ENCODE peak calls at places on chromosomes 6 and 20, in six cellular contexts. D is left ventricle myocardium inferior, Y is Caco-2, Q is cardiac fibroblast, G is AG04450, J is PC-9. R is an unnamed sample.

GRCh38 chr6:118397653-118398052 is 150.4 kb upstream of the PLN start:
- DNase-seq in D (no peak), Y (no peak), Q (no peak), G (no peak), J (no peak), R (no peak)

GRCh38 chr20:31806564-31807355 is 12.4 kb upstream of the MYLK2 start:
- DNase-seq in D (no peak), Y (no peak), Q (no peak), G (no peak), J (no peak), R (no peak)

GRCh38 chr6:43979525-43979924 is 147.7 kb downstream of the MRPL14 start:
- DNase-seq in D (no peak), Y (no peak), Q (no peak), G (no peak), J (no peak), R (no peak)

GRCh38 chr6:88637761-88638160 is 325.7 kb downstream of the RNGTT start:
- DNase-seq in D (no peak), Y (no peak), Q (no peak), G (no peak), J (no peak), R (no peak)

GRCh38 chr20:58708246-58708931 is 15.8 kb downstream of the NPEPL1 start:
- DNase-seq in D (peak), Y (no peak), Q (no peak), G (no peak), J (no peak), R (no peak)

GRCh38 chr6:11586574-11586973 is 49.0 kb downstream of the TMEM170B start:
- DNase-seq in D (no peak), Y (peak), Q (peak), G (peak), J (peak), R (no peak)

GRCh38 chr20:37539956-37540455 is 12.3 kb upstream of the BLCAP start:
- DNase-seq in D (no peak), Y (peak), Q (no peak), G (no peak), J (no peak), R (no peak)

GRCh38 chr6:30599625-30600324 is 17.3 kb downstream of the PPP1R10 start:
- DNase-seq in D (no peak), Y (no peak), Q (no peak), G (no peak), J (no peak), R (no peak)

GRCh38 chr6:118398066-118398465 is 150.0 kb upstream of the PLN start:
- DNase-seq in D (no peak), Y (no peak), Q (no peak), G (no peak), J (no peak), R (no peak)

GRCh38 chr6:26233608-26234420 is 131.2 kb upstream of the BTN3A2 start:
- DNase-seq in D (no peak), Y (peak), Q (peak), G (no peak), J (peak), R (no peak)

GRCh38 chr6:158818008-158818579 is 1.1 kb downstream of the EZR start:
- DNase-seq in D (peak), Y (peak), Q (peak), G (no peak), J (peak), R (peak)

GRCh38 chr6:25816252-25816651 is 15.6 kb downstream of the SLC17A1 start:
- DNase-seq in D (no peak), Y (no peak), Q (no peak), G (no peak), J (no peak), R (no peak)

GRCh38 chr6:27296106-27296783 is 15.8 kb downstream of the POM121L2 start:
- DNase-seq in D (no peak), Y (peak), Q (peak), G (no peak), J (peak), R (peak)

GRCh38 chr6:122804962-122805499 is 16.0 kb downstream of the SMPDL3A start:
- DNase-seq in D (no peak), Y (no peak), Q (no peak), G (no peak), J (no peak), R (no peak)

GRCh38 chr20:62358728-62359490 is 8.2 kb downstream of the LAMA5 start:
- DNase-seq in D (no peak), Y (no peak), Q (no peak), G (no peak), J (peak), R (peak)

GRCh38 chr6:33595001-33595846 is 15.1 kb upstream of the BAK1 start:
- DNase-seq in D (no peak), Y (no peak), Q (peak), G (no peak), J (no peak), R (no peak)

GRCh38 chr6:67131827-67132226 is 1424.8 kb upstream of the EYS start:
- DNase-seq in D (no peak), Y (no peak), Q (no peak), G (no peak), J (no peak), R (no peak)

GRCh38 chr6:99611148-99611547 is 4.5 kb downstream of the PRDM13 start:
- DNase-seq in D (no peak), Y (no peak), Q (no peak), G (no peak), J (no peak), R (no peak)

GRCh38 chr6:99613705-99614429 is 7.2 kb downstream of the PRDM13 start:
- DNase-seq in D (no peak), Y (no peak), Q (no peak), G (no peak), J (no peak), R (peak)

GRCh38 chr6:99612551-99613397 is 6.1 kb downstream of the PRDM13 start:
- DNase-seq in D (no peak), Y (no peak), Q (no peak), G (no peak), J (no peak), R (no peak)

GRCh38 chr6:99614430-99615161 is 8.0 kb downstream of the PRDM13 start:
- DNase-seq in D (no peak), Y (no peak), Q (no peak), G (no peak), J (no peak), R (peak)

GRCh38 chr6:99613398-99613704 is 6.7 kb downstream of the PRDM13 start:
- DNase-seq in D (no peak), Y (no peak), Q (peak), G (no peak), J (no peak), R (peak)
- TF ChIP-seq CTCF in D (peak), Y (no peak), Q (peak), G (peak), J (no peak), R (peak)

DNA sequence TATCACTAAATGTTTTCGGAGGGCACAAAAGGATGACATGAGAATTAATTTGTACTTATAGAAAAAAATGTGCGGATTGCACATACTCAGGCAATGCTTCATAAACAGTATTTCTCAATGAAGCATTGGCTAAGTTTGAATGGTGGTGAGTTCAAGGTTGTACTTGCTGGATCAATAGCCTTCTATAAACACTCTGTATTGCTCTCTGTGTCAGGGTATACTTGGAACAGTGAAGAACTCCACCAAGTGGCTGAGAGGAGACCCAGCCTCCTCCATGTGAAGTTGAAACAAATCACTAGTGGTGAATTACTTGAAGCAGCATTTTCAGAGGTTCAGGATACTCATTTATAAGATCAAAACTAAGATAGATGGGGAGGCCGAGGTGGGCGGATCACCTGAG is 360.6 kb downstream of the RIMS1 start:
- DNase-seq in D (no peak), Y (no peak), Q (no peak), G (no peak), J (no peak), R (no peak)
- TF ChIP-seq CTCF in D (no peak), Y (peak), Q (no peak), G (peak), J (no peak), R (no peak)

GRCh38 chr6:70254784-70255183 is 48.1 kb downstream of the COL9A1 start:
- DNase-seq in D (no peak), Y (no peak), Q (no peak), G (no peak), J (no peak), R (no peak)
- TF ChIP-seq CTCF in D (no peak), Y (no peak), Q (no peak), G (no peak), J (no peak), R (no peak)

GRCh38 chr6:109695468-109695867 is 4.4 kb downstream of the FIG4 start:
- DNase-seq in D (no peak), Y (no peak), Q (peak), G (no peak), J (no peak), R (no peak)
- TF ChIP-seq CTCF in D (no peak), Y (no peak), Q (no peak), G (no peak), J (no peak), R (no peak)

GRCh38 chr20:12057778-12058177 is 140.1 kb downstream of the BTBD3 start:
- DNase-seq in D (no peak), Y (no peak), Q (no peak), G (no peak), J (no peak), R (no peak)
- TF ChIP-seq CTCF in D (no peak), Y (no peak), Q (no peak), G (no peak), J (no peak), R (no peak)

R was measured in nephron progenitor cell.